ENCODE peak calls at places on chromosomes 6 and 20, in four cellular contexts. B is NCI-H1694 treated with DMSO at 0.1 percent for 48 hours; U is bronchial epithelial cell; Z is CD8-positive, alpha-beta T cell. A is an unnamed sample.

GRCh38 chr6:43578748-43579147 is 2.8 kb downstream of the POLH start:
- DNase-seq in Z (no peak), U (peak), B (no peak), A (no peak)

GRCh38 chr20:21102691-21103311 is 3.4 kb downstream of the LINC00237 start:
- DNase-seq in Z (peak), U (no peak), B (no peak), A (no peak)

GRCh38 chr20:50409495-50409894 is 100.7 kb upstream of the PTPN1 start:
- DNase-seq in B (no peak), Z (no peak), U (no peak), A (no peak)

GRCh38 chr6:51213806-51214205 is 395.1 kb downstream of the TFAP2B start:
- DNase-seq in U (no peak), Z (no peak), B (no peak), A (no peak)

GRCh38 chr6:84172574-84172973 is 54.9 kb downstream of the CEP162 start:
- DNase-seq in U (no peak), Z (no peak), B (no peak), A (no peak)

GRCh38 chr6:41464481-41464880 is 81.7 kb upstream of the FOXP4 start:
- DNase-seq in U (peak), Z (no peak), B (no peak), A (peak)

GRCh38 chr6:143427109-143427817 is 23.2 kb downstream of the ADAT2 start:
- DNase-seq in U (peak), B (peak), Z (peak), A (peak)

GRCh38 chr6:133646021-133646682 is 242.8 kb upstream of the TCF21 start:
- DNase-seq in Z (no peak), U (peak), B (no peak), A (peak)

GRCh38 chr6:126625019-126625418 is 285.1 kb downstream of the CENPW start:
- DNase-seq in U (peak), Z (no peak), B (no peak), A (peak)

GRCh38 chr20:11452326-11452725 is 465.4 kb upstream of the BTBD3 start:
- DNase-seq in B (no peak), Z (no peak), U (peak), A (no peak)

GRCh38 chr6:37243816-37244370 is 13.7 kb upstream of the TBC1D22B start:
- DNase-seq in Z (no peak), B (no peak), U (no peak), A (no peak)

GRCh38 chr6:150759500-150759899 is 106.0 kb upstream of the MTHFD1L start:
- DNase-seq in B (no peak), Z (no peak), U (no peak), A (no peak)

GRCh38 chr20:49987868-49988690 is 5.3 kb downstream of the SNAI1 start:
- DNase-seq in U (no peak), B (no peak), Z (no peak), A (no peak)

GRCh38 chr20:18734525-18735189 is 78.9 kb upstream of the SCP2D1 start:
- DNase-seq in Z (no peak), B (no peak), U (no peak), A (no peak)

GRCh38 chr20:9110916-9111432 is 42.1 kb downstream of the PLCB4 start:
- DNase-seq in B (no peak), Z (no peak), U (no peak), A (no peak)

GRCh38 chr20:45917790-45918141 is 5.8 kb upstream of the PLTP start:
- DNase-seq in U (no peak), B (no peak), Z (no peak), A (no peak)

GRCh38 chr6:2791124-2792050 is 26.2 kb downstream of the WRNIP1 start:
- DNase-seq in Z (peak), B (peak), U (peak), A (peak)

GRCh38 chr6:23841116-23841515 is 284.9 kb upstream of the NRSN1 start:
- DNase-seq in U (no peak), B (no peak), Z (no peak), A (no peak)

GRCh38 chr6:73058736-73059135 is 166.6 kb downstream of the KHDC1L start:
- DNase-seq in U (no peak), Z (no peak), B (no peak), A (no peak)

GRCh38 chr6:30875244-30876038 is 8.9 kb upstream of the DDR1 start:
- DNase-seq in U (peak), Z (no peak), B (no peak), A (no peak)

GRCh38 chr6:356828-357251 is 34.7 kb upstream of the IRF4 start:
- DNase-seq in U (no peak), Z (no peak), B (no peak), A (no peak)

GRCh38 chr20:60123652-60124051 is 165.4 kb downstream of the CDH26 start:
- DNase-seq in B (no peak), U (peak), Z (no peak), A (peak)

GRCh38 chr20:51335329-51335841 is 207.1 kb downstream of the NFATC2 start:
- DNase-seq in U (peak), B (no peak), Z (no peak), A (peak)

GRCh38 chr20:63635431-63636141 is 8.7 kb upstream of the GMEB2 start:
- DNase-seq in B (no peak), U (no peak), Z (peak), A (no peak)

GRCh38 chr6:135481786-135482369 is 15.7 kb downstream of the AHI1 start:
- DNase-seq in B (peak), Z (no peak), U (no peak), A (no peak)

GRCh38 chr6:166640342-166641043 is 13.4 kb upstream of the RPS6KA2 start:
- DNase-seq in U (peak), Z (no peak), B (no peak), A (no peak)

GRCh38 chr20:1005452-1006027 is 3.4 kb upstream of the RSPO4 start:
- DNase-seq in U (peak), B (no peak), Z (no peak), A (peak)

GRCh38 chr6:140401666-140402255 is 1027.3 kb upstream of the CITED2 start:
- DNase-seq in Z (no peak), U (peak), B (no peak), A (no peak)

GRCh38 chr6:104784884-104785283 is 74.8 kb downstream of the HACE1 start:
- DNase-seq in Z (no peak), B (no peak), U (no peak), A (no peak)

GRCh38 chr20:56793916-56794315 is 164.8 kb downstream of the TFAP2C start:
- DNase-seq in Z (no peak), U (no peak), B (no peak), A (no peak)

GRCh38 chr6:134739299-134740090 is 210.4 kb downstream of the ALDH8A1 start:
- DNase-seq in U (peak), B (no peak), Z (no peak), A (peak)

A was measured in RWPE1.